ENCODE peak calls at places on chromosomes 13 and 19, in eight cellular contexts. One of them, this sample, is unnamed.

GRCh38 chr19:4378886-4379285 is 21.5 kb downstream of the SH3GL1 start:
- DNase-seq in stimulated activated naive CD8-positive, alpha-beta T cell treated with anti-CD3 and anti-CD28 coated beads, Interleukin-15, amount 100 ng/mL, for 72 hours: no peak
- DNase-seq in AG08396: no peak
- DNase-seq in EH: no peak
- DNase-seq in AG09319: no peak
- DNase-seq in progenitor cell of endocrine pancreas: no peak
- DNase-seq in C1 segment of cervical spinal cord: no peak
- DNase-seq in DMS153: no peak
- DNase-seq in this sample: no peak

GRCh38 chr13:79767126-79767525 is 286.2 kb downstream of the NDFIP2 start:
- DNase-seq in stimulated activated naive CD8-positive, alpha-beta T cell treated with anti-CD3 and anti-CD28 coated beads, Interleukin-15, amount 100 ng/mL, for 72 hours: no peak
- DNase-seq in AG08396: no peak
- DNase-seq in EH: peak
- DNase-seq in AG09319: no peak
- DNase-seq in progenitor cell of endocrine pancreas: no peak
- DNase-seq in C1 segment of cervical spinal cord: no peak
- DNase-seq in DMS153: no peak
- DNase-seq in this sample: no peak

GRCh38 chr19:1839658-1840540 is 8.4 kb downstream of the REXO1 start:
- DNase-seq in stimulated activated naive CD8-positive, alpha-beta T cell treated with anti-CD3 and anti-CD28 coated beads, Interleukin-15, amount 100 ng/mL, for 72 hours: no peak
- DNase-seq in AG08396: no peak
- DNase-seq in EH: no peak
- DNase-seq in AG09319: no peak
- DNase-seq in progenitor cell of endocrine pancreas: no peak
- DNase-seq in C1 segment of cervical spinal cord: no peak
- DNase-seq in DMS153: no peak
- DNase-seq in this sample: no peak

GRCh38 chr13:78993792-78994191 is 334.8 kb upstream of the OBI1 start:
- DNase-seq in stimulated activated naive CD8-positive, alpha-beta T cell treated with anti-CD3 and anti-CD28 coated beads, Interleukin-15, amount 100 ng/mL, for 72 hours: no peak
- DNase-seq in AG08396: no peak
- DNase-seq in EH: no peak
- DNase-seq in AG09319: no peak
- DNase-seq in progenitor cell of endocrine pancreas: no peak
- DNase-seq in C1 segment of cervical spinal cord: no peak
- DNase-seq in DMS153: no peak
- DNase-seq in this sample: no peak

GRCh38 chr19:48475369-48476068 is 6.3 kb downstream of the CYTH2 start:
- DNase-seq in stimulated activated naive CD8-positive, alpha-beta T cell treated with anti-CD3 and anti-CD28 coated beads, Interleukin-15, amount 100 ng/mL, for 72 hours: no peak
- DNase-seq in AG08396: no peak
- DNase-seq in EH: no peak
- DNase-seq in AG09319: no peak
- DNase-seq in progenitor cell of endocrine pancreas: no peak
- DNase-seq in C1 segment of cervical spinal cord: no peak
- DNase-seq in DMS153: no peak
- DNase-seq in this sample: no peak

GRCh38 chr19:50315773-50316448 is 13.3 kb downstream of the KCNC3 start:
- DNase-seq in stimulated activated naive CD8-positive, alpha-beta T cell treated with anti-CD3 and anti-CD28 coated beads, Interleukin-15, amount 100 ng/mL, for 72 hours: peak
- DNase-seq in AG08396: no peak
- DNase-seq in EH: peak
- DNase-seq in AG09319: no peak
- DNase-seq in progenitor cell of endocrine pancreas: no peak
- DNase-seq in C1 segment of cervical spinal cord: no peak
- DNase-seq in DMS153: peak
- DNase-seq in this sample: peak

GRCh38 chr19:43780706-43781525 is at the start of gene KCNN4:
- DNase-seq in stimulated activated naive CD8-positive, alpha-beta T cell treated with anti-CD3 and anti-CD28 coated beads, Interleukin-15, amount 100 ng/mL, for 72 hours: peak
- DNase-seq in AG08396: peak
- DNase-seq in EH: peak
- DNase-seq in AG09319: no peak
- DNase-seq in progenitor cell of endocrine pancreas: no peak
- DNase-seq in C1 segment of cervical spinal cord: peak
- DNase-seq in DMS153: no peak
- DNase-seq in this sample: no peak

GRCh38 chr13:68551701-68552522 is 1321.8 kb upstream of the PCDH9 start:
- DNase-seq in stimulated activated naive CD8-positive, alpha-beta T cell treated with anti-CD3 and anti-CD28 coated beads, Interleukin-15, amount 100 ng/mL, for 72 hours: no peak
- DNase-seq in AG08396: no peak
- DNase-seq in EH: no peak
- DNase-seq in AG09319: no peak
- DNase-seq in progenitor cell of endocrine pancreas: no peak
- DNase-seq in C1 segment of cervical spinal cord: no peak
- DNase-seq in DMS153: peak
- DNase-seq in this sample: no peak

GRCh38 chr13:110520431-110521295 is 40.9 kb downstream of the RAB20 start:
- DNase-seq in stimulated activated naive CD8-positive, alpha-beta T cell treated with anti-CD3 and anti-CD28 coated beads, Interleukin-15, amount 100 ng/mL, for 72 hours: no peak
- DNase-seq in AG08396: peak
- DNase-seq in EH: no peak
- DNase-seq in AG09319: peak
- DNase-seq in progenitor cell of endocrine pancreas: no peak
- DNase-seq in C1 segment of cervical spinal cord: peak
- DNase-seq in DMS153: no peak
- DNase-seq in this sample: peak

GRCh38 chr19:3975637-3976087 is 4.8 kb upstream of the DAPK3 start:
- DNase-seq in stimulated activated naive CD8-positive, alpha-beta T cell treated with anti-CD3 and anti-CD28 coated beads, Interleukin-15, amount 100 ng/mL, for 72 hours: no peak
- DNase-seq in AG08396: no peak
- DNase-seq in EH: no peak
- DNase-seq in AG09319: no peak
- DNase-seq in progenitor cell of endocrine pancreas: no peak
- DNase-seq in C1 segment of cervical spinal cord: no peak
- DNase-seq in DMS153: no peak
- DNase-seq in this sample: no peak

GRCh38 chr13:88217372-88217771 is 546.2 kb downstream of the SLITRK5 start:
- DNase-seq in stimulated activated naive CD8-positive, alpha-beta T cell treated with anti-CD3 and anti-CD28 coated beads, Interleukin-15, amount 100 ng/mL, for 72 hours: no peak
- DNase-seq in AG08396: no peak
- DNase-seq in EH: no peak
- DNase-seq in AG09319: no peak
- DNase-seq in progenitor cell of endocrine pancreas: no peak
- DNase-seq in C1 segment of cervical spinal cord: no peak
- DNase-seq in DMS153: no peak
- DNase-seq in this sample: no peak